ENCODE peak calls at places on chromosomes 5 and 9, in seven cellular contexts. F is CD8-positive, alpha-beta T cell; G is left cardiac atrium; E is anterior cingulate cortex; V is EH; B is ACHN; O is fibroblast of lung. D is an unnamed sample.

GRCh38 chr5:147400076-147400809 is 109.6 kb downstream of the DPYSL3 start:
- DNase-seq in F (no peak), G (no peak), E (no peak), V (no peak), B (no peak), O (peak), D (no peak)

GRCh38 chr5:172686539-172687390 is 45.7 kb downstream of the NEURL1B start:
- DNase-seq in F (no peak), G (no peak), E (no peak), V (no peak), B (no peak), O (no peak), D (no peak)

GRCh38 chr9:131826053-131826452 is 86.2 kb upstream of the RAPGEF1 start:
- DNase-seq in F (no peak), G (no peak), E (no peak), V (no peak), B (no peak), O (no peak), D (no peak)

GRCh38 chr5:84017704-84018240 is 297.1 kb upstream of the HAPLN1 start:
- DNase-seq in F (no peak), G (no peak), E (no peak), V (peak), B (no peak), O (peak), D (no peak)

GRCh38 chr5:140483055-140483454 is 64.4 kb upstream of the EIF4EBP3 start:
- DNase-seq in F (no peak), G (no peak), E (no peak), V (no peak), B (no peak), O (no peak), D (no peak)

GRCh38 chr5:31317642-31318041 is 124.2 kb downstream of the CDH6 start:
- DNase-seq in F (no peak), G (no peak), E (no peak), V (no peak), B (no peak), O (no peak), D (no peak)

GRCh38 chr9:71854811-71855210 is 56.2 kb downstream of the ABHD17B start:
- DNase-seq in F (no peak), G (no peak), E (no peak), V (no peak), B (no peak), O (no peak), D (no peak)

GRCh38 chr5:65695896-65696295 is 26.0 kb downstream of the SGTB start:
- DNase-seq in F (no peak), G (no peak), E (peak), V (no peak), B (no peak), O (no peak), D (no peak)

GRCh38 chr5:64775288-64775687 is 6.6 kb downstream of the CWC27 start:
- DNase-seq in F (no peak), G (no peak), E (no peak), V (no peak), B (no peak), O (no peak), D (no peak)

GRCh38 chr9:131045300-131046092 is 36.5 kb downstream of the LAMC3 start:
- DNase-seq in F (no peak), G (no peak), E (no peak), V (peak), B (no peak), O (no peak), D (no peak)

GRCh38 chr9:79195904-79196303 is 375.9 kb upstream of the TLE4 start:
- DNase-seq in F (no peak), G (no peak), E (no peak), V (peak), B (no peak), O (peak), D (no peak)

D was measured in Caki2.